ENCODE peak calls at places on chromosomes 11 and 22, in seven cellular contexts. One of them, this sample, is unnamed.

GRCh38 chr22:21078916-21079315 is 33.2 kb downstream of the LRRC74B start:
- DNase-seq in gastrocnemius medialis: no peak
- DNase-seq in psoas muscle: no peak
- DNase-seq in endothelial cell of umbilical vein: no peak
- DNase-seq in fibroblast of pulmonary artery: no peak
- DNase-seq in WTC11: no peak
- DNase-seq in MCF 10A: no peak
- DNase-seq in this sample: no peak

GRCh38 chr11:82872377-82873150 is 27.7 kb downstream of the PRCP start:
- DNase-seq in WTC11: no peak
- DNase-seq in endothelial cell of umbilical vein: peak; percentile 28
- DNase-seq in psoas muscle: no peak
- DNase-seq in gastrocnemius medialis: no peak
- DNase-seq in fibroblast of pulmonary artery: no peak
- DNase-seq in MCF 10A: no peak
- DNase-seq in this sample: no peak

GRCh38 chr11:64923944-64924909 is at the start of gene PPP2R5B:
- DNase-seq in WTC11: peak; percentile 85
- DNase-seq in MCF 10A: peak; percentile 95
- DNase-seq in endothelial cell of umbilical vein: peak; percentile 91
- DNase-seq in fibroblast of pulmonary artery: peak; percentile 95
- DNase-seq in psoas muscle: peak; percentile 96
- DNase-seq in gastrocnemius medialis: peak; percentile 95
- DNase-seq in this sample: peak; percentile 97

GRCh38 chr11:7965386-7965785 is at the start of gene NLRP10:
- DNase-seq in WTC11: no peak
- DNase-seq in MCF 10A: no peak
- DNase-seq in gastrocnemius medialis: no peak
- DNase-seq in endothelial cell of umbilical vein: no peak
- DNase-seq in fibroblast of pulmonary artery: no peak
- DNase-seq in psoas muscle: no peak
- DNase-seq in this sample: no peak

GRCh38 chr22:37282385-37282677 is at the start of gene CYTH4:
- DNase-seq in MCF 10A: no peak
- DNase-seq in psoas muscle: peak; percentile 75
- DNase-seq in gastrocnemius medialis: no peak
- DNase-seq in WTC11: no peak
- DNase-seq in endothelial cell of umbilical vein: peak; percentile 28
- DNase-seq in fibroblast of pulmonary artery: no peak
- DNase-seq in this sample: peak; percentile 81

GRCh38 chr11:95531116-95531515 is 258.5 kb downstream of the FAM76B start:
- DNase-seq in gastrocnemius medialis: no peak
- DNase-seq in endothelial cell of umbilical vein: no peak
- DNase-seq in psoas muscle: no peak
- DNase-seq in MCF 10A: no peak
- DNase-seq in WTC11: no peak
- DNase-seq in fibroblast of pulmonary artery: peak; percentile 26
- DNase-seq in this sample: no peak

GRCh38 chr11:113977701-113978100 is 2.8 kb downstream of the HTR3A start:
- DNase-seq in WTC11: no peak
- DNase-seq in gastrocnemius medialis: no peak
- DNase-seq in fibroblast of pulmonary artery: no peak
- DNase-seq in MCF 10A: no peak
- DNase-seq in psoas muscle: no peak
- DNase-seq in endothelial cell of umbilical vein: no peak
- DNase-seq in this sample: no peak

GRCh38 chr22:39800790-39801540 is 92.6 kb downstream of the ENTHD1 start:
- DNase-seq in WTC11: no peak
- DNase-seq in gastrocnemius medialis: no peak
- DNase-seq in psoas muscle: no peak
- DNase-seq in endothelial cell of umbilical vein: no peak
- DNase-seq in fibroblast of pulmonary artery: no peak
- DNase-seq in MCF 10A: no peak
- DNase-seq in this sample: no peak

GRCh38 chr11:112364962-112365481 is 104.4 kb upstream of the PLET1 start:
- DNase-seq in gastrocnemius medialis: no peak
- DNase-seq in psoas muscle: no peak
- DNase-seq in fibroblast of pulmonary artery: peak; percentile 76
- DNase-seq in WTC11: no peak
- DNase-seq in endothelial cell of umbilical vein: peak; percentile 27
- DNase-seq in MCF 10A: peak; percentile 69
- DNase-seq in this sample: no peak

GRCh38 chr22:50476819-50477344 is 2.0 kb upstream of the SBF1 start:
- DNase-seq in gastrocnemius medialis: no peak
- DNase-seq in fibroblast of pulmonary artery: no peak
- DNase-seq in MCF 10A: no peak
- DNase-seq in WTC11: no peak
- DNase-seq in psoas muscle: no peak
- DNase-seq in endothelial cell of umbilical vein: no peak
- DNase-seq in this sample: no peak

GRCh38 chr11:844693-845644 is 2.3 kb downstream of the TSPAN4 start:
- DNase-seq in gastrocnemius medialis: peak; percentile 84
- DNase-seq in MCF 10A: peak; percentile 93
- DNase-seq in psoas muscle: peak; percentile 96
- DNase-seq in WTC11: peak; percentile 85
- DNase-seq in fibroblast of pulmonary artery: peak; percentile 96
- DNase-seq in endothelial cell of umbilical vein: peak; percentile 92
- DNase-seq in this sample: peak; percentile 63

GRCh38 chr22:22375586-22376351 is 131.2 kb downstream of the VPREB1 start:
- DNase-seq in endothelial cell of umbilical vein: no peak
- DNase-seq in MCF 10A: no peak
- DNase-seq in psoas muscle: no peak
- DNase-seq in fibroblast of pulmonary artery: no peak
- DNase-seq in WTC11: no peak
- DNase-seq in gastrocnemius medialis: no peak
- DNase-seq in this sample: no peak

GRCh38 chr11:43643898-43644625 is 36.5 kb upstream of the HSD17B12 start:
- DNase-seq in psoas muscle: peak; percentile 92
- DNase-seq in MCF 10A: peak; percentile 79
- DNase-seq in gastrocnemius medialis: peak; percentile 74
- DNase-seq in endothelial cell of umbilical vein: peak; percentile 84
- DNase-seq in WTC11: peak; percentile 86
- DNase-seq in fibroblast of pulmonary artery: peak; percentile 85
- DNase-seq in this sample: peak; percentile 92

GRCh38 chr11:111429066-111429506 is 50.0 kb upstream of the POU2AF1 start:
- DNase-seq in fibroblast of pulmonary artery: peak; percentile 70
- DNase-seq in psoas muscle: peak; percentile 65
- DNase-seq in MCF 10A: peak; percentile 82
- DNase-seq in gastrocnemius medialis: no peak
- DNase-seq in WTC11: peak; percentile 75
- DNase-seq in endothelial cell of umbilical vein: peak; percentile 23
- DNase-seq in this sample: peak; percentile 58

GRCh38 chr11:12174145-12175143 is 64.1 kb downstream of the MICAL2 start:
- DNase-seq in gastrocnemius medialis: no peak
- DNase-seq in MCF 10A: peak; percentile 53
- DNase-seq in endothelial cell of umbilical vein: peak; percentile 21
- DNase-seq in fibroblast of pulmonary artery: peak; percentile 55
- DNase-seq in WTC11: no peak
- DNase-seq in psoas muscle: no peak
- DNase-seq in this sample: no peak

GRCh38 chr11:46333129-46333947 is 13.9 kb upstream of the DGKZ start:
- DNase-seq in endothelial cell of umbilical vein: no peak
- DNase-seq in WTC11: peak; percentile 54
- DNase-seq in MCF 10A: no peak
- DNase-seq in gastrocnemius medialis: no peak
- DNase-seq in fibroblast of pulmonary artery: no peak
- DNase-seq in psoas muscle: no peak
- DNase-seq in this sample: no peak

GRCh38 chr11:848988-849824 is 6.6 kb downstream of the TSPAN4 start:
- DNase-seq in gastrocnemius medialis: no peak
- DNase-seq in fibroblast of pulmonary artery: no peak
- DNase-seq in endothelial cell of umbilical vein: peak; percentile 28
- DNase-seq in MCF 10A: no peak
- DNase-seq in WTC11: peak; percentile 89
- DNase-seq in psoas muscle: no peak
- DNase-seq in this sample: peak; percentile 64

GRCh38 chr22:50641696-50642607 is 14.0 kb upstream of the ARSA start:
- DNase-seq in fibroblast of pulmonary artery: peak; percentile 48
- DNase-seq in gastrocnemius medialis: no peak
- DNase-seq in endothelial cell of umbilical vein: peak; percentile 74
- DNase-seq in MCF 10A: no peak
- DNase-seq in psoas muscle: no peak
- DNase-seq in WTC11: peak; percentile 77
- DNase-seq in this sample: no peak

GRCh38 chr11:89516496-89516895 is 25.3 kb upstream of the NOX4 start:
- DNase-seq in psoas muscle: no peak
- DNase-seq in MCF 10A: no peak
- DNase-seq in fibroblast of pulmonary artery: no peak
- DNase-seq in WTC11: no peak
- DNase-seq in endothelial cell of umbilical vein: no peak
- DNase-seq in gastrocnemius medialis: no peak
- DNase-seq in this sample: no peak

GRCh38 chr11:126637800-126638175 is 282.3 kb downstream of the ST3GAL4 start:
- DNase-seq in MCF 10A: no peak
- DNase-seq in gastrocnemius medialis: no peak
- DNase-seq in psoas muscle: no peak
- DNase-seq in endothelial cell of umbilical vein: no peak
- DNase-seq in fibroblast of pulmonary artery: peak; percentile 68
- DNase-seq in WTC11: no peak
- DNase-seq in this sample: no peak

GRCh38 chr11:126635511-126635910 is 280.0 kb downstream of the ST3GAL4 start:
- DNase-seq in endothelial cell of umbilical vein: no peak
- DNase-seq in fibroblast of pulmonary artery: no peak
- DNase-seq in MCF 10A: no peak
- DNase-seq in WTC11: no peak
- DNase-seq in psoas muscle: no peak
- DNase-seq in gastrocnemius medialis: no peak
- DNase-seq in this sample: no peak

GRCh38 chr11:126631399-126631798 is 275.9 kb downstream of the ST3GAL4 start:
- DNase-seq in endothelial cell of umbilical vein: no peak
- DNase-seq in gastrocnemius medialis: no peak
- DNase-seq in WTC11: no peak
- DNase-seq in psoas muscle: no peak
- DNase-seq in MCF 10A: no peak
- DNase-seq in fibroblast of pulmonary artery: no peak
- DNase-seq in this sample: no peak

GRCh38 chr11:126636911-126637799 is 281.7 kb downstream of the ST3GAL4 start:
- DNase-seq in MCF 10A: no peak
- DNase-seq in WTC11: no peak
- DNase-seq in endothelial cell of umbilical vein: no peak
- DNase-seq in psoas muscle: no peak
- DNase-seq in gastrocnemius medialis: no peak
- DNase-seq in fibroblast of pulmonary artery: peak; percentile 26
- DNase-seq in this sample: no peak

GRCh38 chr11:126634963-126635362 is 279.5 kb downstream of the ST3GAL4 start:
- DNase-seq in fibroblast of pulmonary artery: no peak
- DNase-seq in gastrocnemius medialis: no peak
- DNase-seq in MCF 10A: no peak
- DNase-seq in endothelial cell of umbilical vein: no peak
- DNase-seq in WTC11: no peak
- DNase-seq in psoas muscle: no peak
- DNase-seq in this sample: no peak
- TF ChIP-seq CTCF in fibroblast of pulmonary artery: no peak
- TF ChIP-seq CTCF in gastrocnemius medialis: no peak
- TF ChIP-seq CTCF in MCF 10A: no peak
- TF ChIP-seq CTCF in endothelial cell of umbilical vein: no peak
- TF ChIP-seq CTCF in WTC11: no peak
- TF ChIP-seq CTCF in psoas muscle: no peak
- TF ChIP-seq CTCF in this sample: no peak

GRCh38 chr11:63610604-63611394 is 3.4 kb downstream of the PLAAT3 start:
- DNase-seq in WTC11: peak; percentile 35
- DNase-seq in gastrocnemius medialis: no peak
- DNase-seq in MCF 10A: no peak
- DNase-seq in fibroblast of pulmonary artery: no peak
- DNase-seq in endothelial cell of umbilical vein: no peak
- DNase-seq in psoas muscle: no peak
- DNase-seq in this sample: no peak
- TF ChIP-seq CTCF in WTC11: no peak
- TF ChIP-seq CTCF in gastrocnemius medialis: no peak
- TF ChIP-seq CTCF in MCF 10A: no peak
- TF ChIP-seq CTCF in fibroblast of pulmonary artery: no peak
- TF ChIP-seq CTCF in endothelial cell of umbilical vein: no peak
- TF ChIP-seq CTCF in psoas muscle: no peak
- TF ChIP-seq CTCF in this sample: no peak

GRCh38 chr11:57001674-57002401 is 13.1 kb downstream of the OR5AK2 start:
- DNase-seq in MCF 10A: peak; percentile 11
- DNase-seq in endothelial cell of umbilical vein: peak; percentile 2
- DNase-seq in gastrocnemius medialis: no peak
- DNase-seq in psoas muscle: no peak
- DNase-seq in fibroblast of pulmonary artery: peak; percentile 42
- DNase-seq in WTC11: no peak
- DNase-seq in this sample: no peak
- TF ChIP-seq CTCF in MCF 10A: peak; percentile 42
- TF ChIP-seq CTCF in endothelial cell of umbilical vein: peak; percentile 17
- TF ChIP-seq CTCF in gastrocnemius medialis: no peak
- TF ChIP-seq CTCF in psoas muscle: no peak
- TF ChIP-seq CTCF in fibroblast of pulmonary artery: peak; percentile 43
- TF ChIP-seq CTCF in WTC11: peak; percentile 41
- TF ChIP-seq CTCF in this sample: no peak

GRCh38 chr22:30602049-30602448 is 4.9 kb upstream of the TCN2 start:
- DNase-seq in fibroblast of pulmonary artery: peak; percentile 62
- DNase-seq in MCF 10A: peak; percentile 38
- DNase-seq in psoas muscle: no peak
- DNase-seq in endothelial cell of umbilical vein: peak; percentile 26
- DNase-seq in gastrocnemius medialis: no peak
- DNase-seq in WTC11: no peak
- DNase-seq in this sample: no peak
- TF ChIP-seq CTCF in fibroblast of pulmonary artery: peak; percentile 53
- TF ChIP-seq CTCF in MCF 10A: peak; percentile 30
- TF ChIP-seq CTCF in psoas muscle: no peak
- TF ChIP-seq CTCF in endothelial cell of umbilical vein: peak; percentile 53
- TF ChIP-seq CTCF in gastrocnemius medialis: no peak
- TF ChIP-seq CTCF in WTC11: no peak
- TF ChIP-seq CTCF in this sample: peak; percentile 36

GRCh38 chr11:2870460-2870859 is 15.1 kb downstream of the CDKN1C start:
- DNase-seq in fibroblast of pulmonary artery: no peak
- DNase-seq in WTC11: no peak
- DNase-seq in gastrocnemius medialis: no peak
- DNase-seq in endothelial cell of umbilical vein: no peak
- DNase-seq in MCF 10A: no peak
- DNase-seq in psoas muscle: no peak
- DNase-seq in this sample: no peak
- TF ChIP-seq CTCF in fibroblast of pulmonary artery: no peak
- TF ChIP-seq CTCF in WTC11: no peak
- TF ChIP-seq CTCF in gastrocnemius medialis: no peak
- TF ChIP-seq CTCF in endothelial cell of umbilical vein: no peak
- TF ChIP-seq CTCF in MCF 10A: no peak
- TF ChIP-seq CTCF in psoas muscle: no peak
- TF ChIP-seq CTCF in this sample: no peak

GRCh38 chr11:106369224-106369623 is 291.8 kb downstream of the AASDHPPT start:
- DNase-seq in WTC11: no peak
- DNase-seq in endothelial cell of umbilical vein: no peak
- DNase-seq in fibroblast of pulmonary artery: no peak
- DNase-seq in psoas muscle: no peak
- DNase-seq in MCF 10A: no peak
- DNase-seq in gastrocnemius medialis: no peak
- DNase-seq in this sample: no peak
- TF ChIP-seq CTCF in WTC11: no peak
- TF ChIP-seq CTCF in endothelial cell of umbilical vein: no peak
- TF ChIP-seq CTCF in fibroblast of pulmonary artery: no peak
- TF ChIP-seq CTCF in psoas muscle: no peak
- TF ChIP-seq CTCF in MCF 10A: no peak
- TF ChIP-seq CTCF in gastrocnemius medialis: no peak
- TF ChIP-seq CTCF in this sample: no peak

GRCh38 chr22:29031236-29031982 is 30.2 kb downstream of the C22orf31 start:
- DNase-seq in psoas muscle: peak; percentile 70
- DNase-seq in endothelial cell of umbilical vein: peak; percentile 97
- DNase-seq in MCF 10A: peak; percentile 95
- DNase-seq in WTC11: no peak
- DNase-seq in fibroblast of pulmonary artery: peak; percentile 95
- DNase-seq in gastrocnemius medialis: peak; percentile 34
- DNase-seq in this sample: no peak
- TF ChIP-seq CTCF in psoas muscle: peak; percentile 14
- TF ChIP-seq CTCF in endothelial cell of umbilical vein: peak; percentile 10
- TF ChIP-seq CTCF in MCF 10A: no peak
- TF ChIP-seq CTCF in WTC11: no peak
- TF ChIP-seq CTCF in fibroblast of pulmonary artery: peak; percentile 7
- TF ChIP-seq CTCF in gastrocnemius medialis: no peak
- TF ChIP-seq CTCF in this sample: no peak